ENCODE peak calls at places on chromosome 19, in nine cellular contexts. One of them, this sample, is unnamed.

GRCh38 chr19:53147645-53148044 is 11.2 kb downstream of the ZNF347 start:
- DNase-seq in psoas muscle: no peak
- DNase-seq in ascending aorta: no peak
- DNase-seq in tibial nerve: no peak
- DNase-seq in foreskin fibroblast: no peak
- DNase-seq in PC-3: no peak
- DNase-seq in colonic mucosa: no peak
- DNase-seq in OCI-LY7: no peak
- DNase-seq in hepatocyte: no peak
- DNase-seq in this sample: no peak

GRCh38 chr19:4575267-4575793 is 15.8 kb upstream of the SEMA6B start:
- DNase-seq in ascending aorta: no peak
- DNase-seq in psoas muscle: peak
- DNase-seq in PC-3: peak
- DNase-seq in colonic mucosa: no peak
- DNase-seq in OCI-LY7: no peak
- DNase-seq in foreskin fibroblast: peak
- DNase-seq in tibial nerve: peak
- DNase-seq in hepatocyte: peak
- DNase-seq in this sample: no peak

GRCh38 chr19:44745386-44745831 is 3.1 kb upstream of the BCL3 start:
- DNase-seq in ascending aorta: no peak
- DNase-seq in psoas muscle: peak
- DNase-seq in PC-3: peak
- DNase-seq in foreskin fibroblast: peak
- DNase-seq in OCI-LY7: no peak
- DNase-seq in hepatocyte: peak
- DNase-seq in colonic mucosa: peak
- DNase-seq in tibial nerve: peak
- DNase-seq in this sample: no peak

GRCh38 chr19:3687774-3688706 is 12.2 kb downstream of the PIP5K1C start:
- DNase-seq in PC-3: no peak
- DNase-seq in ascending aorta: no peak
- DNase-seq in foreskin fibroblast: no peak
- DNase-seq in OCI-LY7: peak
- DNase-seq in hepatocyte: peak
- DNase-seq in psoas muscle: no peak
- DNase-seq in colonic mucosa: peak
- DNase-seq in tibial nerve: no peak
- DNase-seq in this sample: no peak

GRCh38 chr19:50564229-50565105 is 3.8 kb downstream of the LRRC4B start:
- DNase-seq in hepatocyte: no peak
- DNase-seq in tibial nerve: no peak
- DNase-seq in psoas muscle: peak
- DNase-seq in colonic mucosa: no peak
- DNase-seq in foreskin fibroblast: no peak
- DNase-seq in OCI-LY7: no peak
- DNase-seq in PC-3: no peak
- DNase-seq in ascending aorta: no peak
- DNase-seq in this sample: no peak

GRCh38 chr19:31339405-31339804 is 9.8 kb downstream of the TSHZ3 start:
- DNase-seq in tibial nerve: no peak
- DNase-seq in OCI-LY7: peak
- DNase-seq in hepatocyte: no peak
- DNase-seq in PC-3: no peak
- DNase-seq in colonic mucosa: no peak
- DNase-seq in psoas muscle: no peak
- DNase-seq in ascending aorta: no peak
- DNase-seq in foreskin fibroblast: no peak
- DNase-seq in this sample: no peak

GRCh38 chr19:7844405-7844804 is 14.4 kb downstream of the EVI5L start:
- DNase-seq in PC-3: no peak
- DNase-seq in colonic mucosa: no peak
- DNase-seq in tibial nerve: no peak
- DNase-seq in ascending aorta: no peak
- DNase-seq in psoas muscle: no peak
- DNase-seq in hepatocyte: no peak
- DNase-seq in OCI-LY7: no peak
- DNase-seq in foreskin fibroblast: no peak
- DNase-seq in this sample: no peak

GRCh38 chr19:3699071-3699740 is 1.1 kb downstream of the PIP5K1C start:
- DNase-seq in hepatocyte: peak
- DNase-seq in PC-3: peak
- DNase-seq in foreskin fibroblast: peak
- DNase-seq in psoas muscle: peak
- DNase-seq in colonic mucosa: peak
- DNase-seq in ascending aorta: no peak
- DNase-seq in OCI-LY7: peak
- DNase-seq in tibial nerve: peak
- DNase-seq in this sample: no peak

GRCh38 chr19:48659768-48660167 is 13.0 kb downstream of the NTN5 start:
- DNase-seq in ascending aorta: no peak
- DNase-seq in psoas muscle: no peak
- DNase-seq in OCI-LY7: no peak
- DNase-seq in PC-3: no peak
- DNase-seq in foreskin fibroblast: no peak
- DNase-seq in hepatocyte: peak
- DNase-seq in colonic mucosa: no peak
- DNase-seq in tibial nerve: no peak
- DNase-seq in this sample: no peak

GRCh38 chr19:39199025-39199424 is 2.3 kb downstream of the NCCRP1 start:
- DNase-seq in PC-3: no peak
- DNase-seq in OCI-LY7: no peak
- DNase-seq in ascending aorta: no peak
- DNase-seq in colonic mucosa: no peak
- DNase-seq in tibial nerve: no peak
- DNase-seq in hepatocyte: no peak
- DNase-seq in psoas muscle: no peak
- DNase-seq in foreskin fibroblast: peak
- DNase-seq in this sample: no peak

GRCh38 chr19:22616659-22617058 is 17.5 kb upstream of the ZNF492 start:
- DNase-seq in psoas muscle: no peak
- DNase-seq in OCI-LY7: no peak
- DNase-seq in foreskin fibroblast: no peak
- DNase-seq in PC-3: no peak
- DNase-seq in ascending aorta: no peak
- DNase-seq in tibial nerve: no peak
- DNase-seq in hepatocyte: no peak
- DNase-seq in colonic mucosa: no peak
- DNase-seq in this sample: no peak

GRCh38 chr19:17406039-17406886 is 833 bp upstream of the BST2 start:
- DNase-seq in foreskin fibroblast: no peak
- DNase-seq in ascending aorta: no peak
- DNase-seq in PC-3: no peak
- DNase-seq in colonic mucosa: no peak
- DNase-seq in hepatocyte: no peak
- DNase-seq in tibial nerve: no peak
- DNase-seq in psoas muscle: no peak
- DNase-seq in OCI-LY7: no peak
- DNase-seq in this sample: no peak

DNA sequence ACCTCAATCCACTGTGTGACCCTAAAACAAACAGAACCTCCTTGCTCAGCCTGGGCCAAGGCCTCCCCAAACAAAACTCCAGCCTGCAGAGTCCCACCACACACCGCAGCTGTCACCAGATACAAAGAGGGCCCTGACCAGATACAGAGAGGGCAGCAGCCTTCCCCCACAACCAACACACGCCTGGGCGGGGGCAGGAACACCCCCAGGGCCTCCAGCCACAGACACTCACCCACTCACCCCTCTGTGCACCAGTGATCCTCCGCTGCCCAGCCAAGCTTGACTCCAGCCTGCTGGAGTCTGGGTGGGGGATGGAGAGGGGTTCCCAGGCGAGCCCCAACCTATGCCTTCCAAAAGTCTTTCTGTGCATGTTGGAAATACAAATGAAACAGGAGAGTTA is 5.9 kb upstream of the CIRBP start:
- DNase-seq in PC-3: no peak
- DNase-seq in foreskin fibroblast: no peak
- DNase-seq in hepatocyte: no peak
- DNase-seq in colonic mucosa: no peak
- DNase-seq in ascending aorta: no peak
- DNase-seq in tibial nerve: no peak
- DNase-seq in OCI-LY7: no peak
- DNase-seq in psoas muscle: peak
- DNase-seq in this sample: no peak
- TF ChIP-seq CTCF in PC-3: no peak
- TF ChIP-seq CTCF in foreskin fibroblast: no peak
- TF ChIP-seq CTCF in hepatocyte: no peak
- TF ChIP-seq CTCF in colonic mucosa: no peak
- TF ChIP-seq CTCF in ascending aorta: no peak
- TF ChIP-seq CTCF in tibial nerve: no peak
- TF ChIP-seq CTCF in OCI-LY7: no peak
- TF ChIP-seq CTCF in psoas muscle: no peak
- TF ChIP-seq CTCF in this sample: no peak

GRCh38 chr19:55442372-55443044 is 592 bp downstream of the SHISA7 start:
- DNase-seq in psoas muscle: no peak
- DNase-seq in tibial nerve: no peak
- DNase-seq in PC-3: no peak
- DNase-seq in colonic mucosa: no peak
- DNase-seq in foreskin fibroblast: no peak
- DNase-seq in hepatocyte: no peak
- DNase-seq in OCI-LY7: no peak
- DNase-seq in ascending aorta: no peak
- DNase-seq in this sample: no peak
- H3K4me3 ChIP-seq in psoas muscle: no peak
- H3K4me3 ChIP-seq in tibial nerve: no peak
- H3K4me3 ChIP-seq in PC-3: no peak
- H3K4me3 ChIP-seq in colonic mucosa: no peak
- H3K4me3 ChIP-seq in foreskin fibroblast: no peak
- H3K4me3 ChIP-seq in hepatocyte: no peak
- H3K4me3 ChIP-seq in OCI-LY7: no peak
- H3K4me3 ChIP-seq in ascending aorta: no peak
- H3K4me3 ChIP-seq in this sample: no peak

GRCh38 chr19:1590641-1591397 is 1.8 kb downstream of the MBD3 start:
- DNase-seq in foreskin fibroblast: no peak
- DNase-seq in hepatocyte: peak
- DNase-seq in tibial nerve: no peak
- DNase-seq in ascending aorta: no peak
- DNase-seq in PC-3: no peak
- DNase-seq in colonic mucosa: no peak
- DNase-seq in psoas muscle: no peak
- DNase-seq in OCI-LY7: peak
- DNase-seq in this sample: no peak
- TF ChIP-seq CTCF in foreskin fibroblast: peak
- TF ChIP-seq CTCF in hepatocyte: peak
- TF ChIP-seq CTCF in tibial nerve: no peak
- TF ChIP-seq CTCF in ascending aorta: no peak
- TF ChIP-seq CTCF in PC-3: peak
- TF ChIP-seq CTCF in colonic mucosa: no peak
- TF ChIP-seq CTCF in psoas muscle: no peak
- TF ChIP-seq CTCF in OCI-LY7: peak
- TF ChIP-seq CTCF in this sample: peak

DNA sequence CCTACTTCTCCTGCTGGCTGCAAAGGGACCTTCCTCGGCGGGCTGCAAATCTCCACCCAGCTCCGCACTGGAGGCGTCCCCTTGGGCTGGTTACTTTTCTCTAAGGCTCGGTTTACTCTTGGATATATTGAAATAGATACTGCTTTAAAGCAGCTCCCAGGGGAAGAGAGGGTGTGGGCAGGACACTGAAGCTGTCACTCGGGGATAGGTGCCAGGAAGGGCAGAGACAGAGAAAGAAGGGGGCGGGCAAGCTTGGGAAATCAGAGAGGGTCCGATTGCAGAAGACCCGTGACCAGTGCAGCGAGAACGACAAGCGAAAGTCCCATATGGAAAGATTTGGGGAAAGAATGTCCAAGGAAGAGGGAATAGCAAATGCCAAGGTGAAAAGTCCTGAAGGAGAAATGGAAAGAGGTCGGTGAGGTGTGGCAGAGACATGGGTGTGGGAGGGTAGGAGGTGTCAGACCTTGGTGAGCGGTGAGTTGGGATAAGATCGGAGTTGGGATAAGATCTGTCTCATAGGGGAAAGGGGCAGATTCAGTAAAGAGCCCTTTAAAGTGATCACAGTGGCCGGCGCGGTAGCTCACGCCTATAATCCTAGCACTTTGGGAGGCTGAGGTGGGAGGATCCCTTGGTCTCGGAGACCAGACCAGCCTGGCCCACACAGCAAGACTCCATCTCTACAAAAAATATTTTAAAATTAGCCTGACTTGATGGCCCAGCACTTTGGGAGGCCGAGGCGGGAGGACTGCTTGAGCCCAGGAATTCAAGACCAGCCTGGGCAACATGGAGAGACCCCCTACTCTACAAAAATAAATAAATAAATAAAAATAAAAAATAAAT is 618 bp downstream of the THSD8 start:
- DNase-seq in colonic mucosa: peak
- DNase-seq in tibial nerve: no peak
- DNase-seq in hepatocyte: no peak
- DNase-seq in ascending aorta: no peak
- DNase-seq in psoas muscle: peak
- DNase-seq in OCI-LY7: no peak
- DNase-seq in foreskin fibroblast: no peak
- DNase-seq in PC-3: peak
- DNase-seq in this sample: no peak
- H3K4me3 ChIP-seq in colonic mucosa: peak
- H3K4me3 ChIP-seq in tibial nerve: peak
- H3K4me3 ChIP-seq in hepatocyte: peak
- H3K4me3 ChIP-seq in ascending aorta: peak
- H3K4me3 ChIP-seq in psoas muscle: peak
- H3K4me3 ChIP-seq in OCI-LY7: peak
- H3K4me3 ChIP-seq in foreskin fibroblast: peak
- H3K4me3 ChIP-seq in PC-3: peak
- H3K4me3 ChIP-seq in this sample: peak

GRCh38 chr19:19033426-19034203 is at the start of the genes ARMC6 and SUGP2:
- DNase-seq in ascending aorta: peak
- DNase-seq in PC-3: peak
- DNase-seq in hepatocyte: peak
- DNase-seq in foreskin fibroblast: peak
- DNase-seq in OCI-LY7: peak
- DNase-seq in tibial nerve: peak
- DNase-seq in psoas muscle: peak
- DNase-seq in colonic mucosa: peak
- DNase-seq in this sample: peak
- TF ChIP-seq CTCF in ascending aorta: peak
- TF ChIP-seq CTCF in PC-3: no peak
- TF ChIP-seq CTCF in hepatocyte: no peak
- TF ChIP-seq CTCF in foreskin fibroblast: no peak
- TF ChIP-seq CTCF in OCI-LY7: no peak
- TF ChIP-seq CTCF in tibial nerve: no peak
- TF ChIP-seq CTCF in psoas muscle: peak
- TF ChIP-seq CTCF in colonic mucosa: no peak
- TF ChIP-seq CTCF in this sample: no peak

DNA sequence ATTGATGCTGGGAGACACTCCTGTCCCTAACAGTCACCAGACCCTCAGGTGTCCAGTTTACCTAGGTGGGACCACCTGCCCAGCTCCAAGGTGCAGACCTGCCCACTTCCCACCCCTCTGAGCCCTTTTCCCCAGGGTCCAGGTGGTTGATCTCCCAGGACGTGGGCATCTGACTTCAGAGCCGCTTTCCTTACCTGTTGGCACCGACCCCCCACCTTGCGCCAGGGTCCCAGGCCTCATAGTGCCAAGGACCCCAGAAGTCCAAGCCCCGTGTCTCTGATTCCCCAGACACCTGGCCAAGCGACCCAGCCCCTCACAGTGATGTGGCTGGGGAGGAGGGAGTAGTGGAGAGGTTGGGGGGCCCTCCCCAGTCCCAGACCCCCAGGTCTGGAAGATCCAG is 9.6 kb upstream of the BBC3 start:
- DNase-seq in ascending aorta: no peak
- DNase-seq in psoas muscle: peak
- DNase-seq in colonic mucosa: no peak
- DNase-seq in hepatocyte: no peak
- DNase-seq in PC-3: no peak
- DNase-seq in foreskin fibroblast: no peak
- DNase-seq in OCI-LY7: no peak
- DNase-seq in tibial nerve: no peak
- DNase-seq in this sample: no peak
- H3K4me3 ChIP-seq in ascending aorta: no peak
- H3K4me3 ChIP-seq in psoas muscle: peak
- H3K4me3 ChIP-seq in colonic mucosa: no peak
- H3K4me3 ChIP-seq in hepatocyte: no peak
- H3K4me3 ChIP-seq in PC-3: peak
- H3K4me3 ChIP-seq in foreskin fibroblast: no peak
- H3K4me3 ChIP-seq in OCI-LY7: no peak
- H3K4me3 ChIP-seq in tibial nerve: no peak
- H3K4me3 ChIP-seq in this sample: no peak

This sample was measured in GM12864.